ENCODE peak calls at places on chromosomes 5 and 9, in seven cellular contexts. E is right lobe of liver, H is ovary, Z is HCT116, K is IMR-90, U is Peyer's patch, Y is A549. L is an unnamed sample.

GRCh38 chr5:168282120-168282519 is 9.3 kb upstream of the WWC1 start:
- DNase-seq in H (no peak), Z (no peak), U (no peak), E (no peak), Y (no peak), K (peak; percentile 86), L (no peak)

GRCh38 chr5:124718376-124718775 is 28.1 kb downstream of the ZNF608 start:
- DNase-seq in U (no peak), E (no peak), H (no peak), K (no peak), Y (no peak), Z (no peak), L (no peak)

GRCh38 chr9:110029422-110029814 is 178.5 kb downstream of the C9orf152 start:
- DNase-seq in E (no peak), Y (peak; percentile 23), K (peak; percentile 85), H (no peak), Z (no peak), U (no peak), L (no peak)

GRCh38 chr9:120886490-120886967 is 9.5 kb upstream of the PHF19 start:
- DNase-seq in U (no peak), K (peak; percentile 78), Y (no peak), E (no peak), H (no peak), Z (no peak), L (no peak)

GRCh38 chr9:79592736-79593493 is 21.1 kb downstream of the TLE4 start:
- DNase-seq in Y (no peak), H (no peak), U (no peak), Z (no peak), E (no peak), K (no peak), L (no peak)

GRCh38 chr5:93590511-93590910 is 7.5 kb downstream of the NR2F1 start:
- DNase-seq in Y (no peak), E (no peak), H (no peak), Z (no peak), K (no peak), U (no peak), L (no peak)

GRCh38 chr9:135283621-135284020 is 196.0 kb upstream of the PPP1R26 start:
- DNase-seq in H (no peak), K (no peak), Z (no peak), Y (no peak), U (no peak), E (no peak), L (no peak)

GRCh38 chr5:143229896-143230675 is 173.4 kb downstream of the NR3C1 start:
- DNase-seq in K (no peak), E (peak; percentile 45), H (no peak), U (no peak), Y (no peak), Z (no peak), L (no peak)

GRCh38 chr5:3251784-3252183 is 343.8 kb upstream of the IRX1 start:
- DNase-seq in E (no peak), H (no peak), U (no peak), Y (no peak), Z (no peak), K (no peak), L (no peak)

GRCh38 chr5:148912714-148913398 is 86.4 kb downstream of the ADRB2 start:
- DNase-seq in H (no peak), E (no peak), Z (peak; percentile 54), Y (peak; percentile 82), U (no peak), K (peak; percentile 99), L (no peak)

GRCh38 chr9:129998491-129999122 is 44.4 kb downstream of the FNBP1 start:
- DNase-seq in Z (no peak), H (no peak), K (no peak), Y (no peak), E (no peak), U (peak; percentile 18), L (no peak)

GRCh38 chr5:106940986-106941385 is 729.8 kb downstream of the EFNA5 start:
- DNase-seq in U (no peak), K (no peak), E (no peak), Z (no peak), H (no peak), Y (peak; percentile 33), L (no peak)

DNA sequence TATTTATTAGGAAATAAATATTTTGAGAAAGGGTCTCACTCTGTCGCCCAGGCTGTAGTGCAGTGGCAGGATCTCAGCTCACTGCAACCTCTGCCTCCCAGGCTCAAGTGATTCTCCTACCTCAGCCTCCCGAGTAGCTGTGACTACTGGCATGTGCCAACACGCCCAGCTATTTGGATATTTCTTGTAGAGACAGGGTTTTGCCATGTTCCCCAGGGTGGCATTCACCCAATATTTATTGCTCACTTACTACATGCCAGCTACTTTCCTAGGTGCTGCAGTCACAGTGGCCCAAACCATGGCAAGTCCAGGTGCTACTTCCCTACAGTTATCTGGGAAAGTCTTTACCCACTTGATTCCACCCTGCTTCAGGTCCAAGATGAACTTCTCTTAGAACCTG is 8.3 kb upstream of the MED7 start:
- DNase-seq in Z (no peak), H (no peak), Y (no peak), K (no peak), U (no peak), E (no peak), L (no peak)
- H3K4me3 ChIP-seq in Z (no peak overlapping the region), H (no peak overlapping the region), Y (no peak overlapping the region), K (no peak overlapping the region), U (no peak overlapping the region), E (no peak overlapping the region), L (no peak overlapping the region)

GRCh38 chr9:589723-590122 is 251.8 kb upstream of the DMRT1 start:
- DNase-seq in Z (no peak), K (peak; percentile 31), E (no peak), H (no peak), Y (no peak), U (no peak), L (no peak)
- H3K27ac ChIP-seq in Z (no peak overlapping the region), K (no peak overlapping the region), E (no peak overlapping the region), H (no peak overlapping the region), Y (peak overlapping the region; percentile 67), U (peak overlapping the region; percentile 69), L (no peak overlapping the region)

GRCh38 chr5:139557811-139558210 is 3.3 kb upstream of the UBE2D2 start:
- DNase-seq in Y (no peak), Z (no peak), U (no peak), K (peak; percentile 51), H (no peak), E (no peak), L (no peak)

GRCh38 chr5:139551490-139551889 is 9.6 kb upstream of the UBE2D2 start:
- DNase-seq in Y (no peak), H (no peak), K (no peak), E (no peak), U (no peak), Z (no peak), L (no peak)

GRCh38 chr5:139554264-139554663 is 6.9 kb upstream of the UBE2D2 start:
- DNase-seq in H (no peak), U (no peak), E (no peak), Y (no peak), K (no peak), Z (no peak), L (no peak)

GRCh38 chr5:139549162-139549894 is 11.8 kb upstream of the UBE2D2 start:
- DNase-seq in Z (no peak), U (no peak), Y (no peak), K (no peak), H (no peak), E (no peak), L (no peak)

DNA sequence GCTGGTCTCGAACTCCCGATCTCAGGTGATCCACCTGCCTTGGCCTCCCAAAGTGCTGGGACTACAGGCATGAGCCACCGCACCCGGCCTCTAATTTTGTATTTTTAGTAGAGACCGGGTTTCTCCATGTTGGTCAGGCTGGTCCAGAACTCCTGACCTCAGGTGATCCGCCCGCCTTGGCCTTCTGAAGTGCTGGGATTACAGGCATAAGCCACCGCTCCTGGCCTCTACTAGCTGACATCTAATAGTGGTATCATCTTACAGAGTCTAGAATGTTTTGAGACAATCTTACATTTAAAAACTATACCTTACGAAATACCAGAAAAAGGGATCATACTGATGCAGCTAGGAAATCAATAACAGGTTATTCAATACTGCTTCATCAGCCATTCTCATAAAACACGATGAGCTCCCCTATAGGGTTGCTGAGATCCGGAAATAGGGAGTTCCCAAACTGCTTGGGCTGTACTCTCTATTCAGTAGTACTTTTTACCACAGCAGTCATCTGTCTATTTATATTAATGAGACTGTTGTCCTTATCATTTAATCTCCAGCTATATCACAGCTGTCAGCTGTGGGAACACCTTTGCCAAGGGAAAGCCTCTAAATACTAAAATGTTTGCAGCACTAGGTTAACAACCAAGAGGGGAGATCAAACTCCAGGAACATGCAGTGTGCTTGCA is 8.1 kb upstream of the UBE2D2 start:
- DNase-seq in K (no peak), H (no peak), Z (no peak), Y (no peak), U (no peak), E (no peak), L (no peak)
- TF ChIP-seq CTCF in K (no peak), H (no peak), Z (no peak), Y (no peak), U (no peak), E (no peak), L (no peak)

DNA sequence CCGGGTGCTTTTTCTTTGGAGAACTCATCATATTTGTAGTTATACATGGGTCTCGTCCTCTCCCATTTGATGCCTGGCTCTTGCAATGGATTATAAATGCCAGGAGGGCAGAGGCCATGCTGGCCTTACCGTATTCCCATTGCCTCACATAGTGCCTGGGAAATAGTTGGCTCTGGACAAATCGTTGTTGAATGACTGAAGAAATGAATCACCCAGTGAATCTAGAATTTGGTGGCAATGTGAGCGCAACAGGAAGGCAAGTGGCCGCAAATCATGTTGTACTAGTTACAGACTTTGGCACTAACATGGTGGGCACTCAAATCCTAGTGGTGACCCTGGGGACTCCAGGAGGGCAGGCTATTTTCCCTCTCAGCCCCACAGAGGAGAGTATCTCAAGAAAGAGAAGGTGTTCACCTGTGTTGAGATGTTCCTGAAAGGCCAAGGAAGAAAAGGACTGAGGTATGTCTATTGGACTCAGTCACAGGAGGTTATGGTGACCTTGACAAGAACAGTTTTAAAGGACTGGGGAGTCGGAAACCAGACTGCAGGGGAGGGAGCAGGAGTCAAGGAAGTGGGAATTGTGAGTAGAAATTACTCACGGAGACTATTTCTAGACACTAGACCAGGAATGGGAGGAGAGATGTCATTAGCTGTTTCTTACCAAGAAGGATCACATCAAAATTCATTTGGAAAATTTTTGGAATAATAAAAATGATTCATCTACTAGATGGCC is 61.7 kb upstream of the COL15A1 start:
- DNase-seq in H (no peak), U (no peak), K (no peak), Y (no peak), E (no peak), Z (no peak), L (peak; percentile 69)
- H3K4me3 ChIP-seq in H (no peak overlapping the region), U (no peak overlapping the region), K (no peak overlapping the region), Y (no peak overlapping the region), E (no peak overlapping the region), Z (no peak overlapping the region), L (no peak overlapping the region)

L was measured in coronary artery.